ENCODE peak calls at places on chromosomes 1 and 21, in six cellular contexts. P is neural progenitor cell, Y is adrenal gland, L is cardiac fibroblast, D is OCI-LY7, X is astrocyte of the spinal cord. H is an unnamed sample.

GRCh38 chr1:112674440-112674985 is at the start of gene MOV10:
- DNase-seq in L (peak; percentile 82), Y (peak; percentile 79), D (peak; percentile 63), P (peak; percentile 86), X (peak; percentile 75), H (peak; percentile 39)

GRCh38 chr1:111990026-111990877 is 784 bp upstream of the KCND3 start:
- DNase-seq in D (no peak), P (peak; percentile 38), Y (peak; percentile 20), L (peak; percentile 10), X (no peak), H (no peak)

GRCh38 chr1:225209153-225209552 is 218.7 kb downstream of the LBR start:
- DNase-seq in D (no peak), Y (no peak), L (no peak), X (no peak), P (no peak), H (no peak)

GRCh38 chr1:14055442-14056225 is 355.6 kb downstream of the PRDM2 start:
- DNase-seq in X (peak; percentile 56), D (no peak), P (no peak), Y (no peak), L (peak; percentile 17), H (no peak)

GRCh38 chr1:201570886-201571624 is 32.1 kb downstream of the NAV1 start:
- DNase-seq in X (no peak), Y (no peak), D (peak; percentile 18), P (no peak), L (no peak), H (no peak)

GRCh38 chr1:110211503-110212164 is 1.5 kb downstream of the KCNC4 start:
- DNase-seq in L (no peak), Y (no peak), D (no peak), X (no peak), P (peak; percentile 45), H (no peak)

GRCh38 chr1:17075470-17076255 is 21.8 kb upstream of the SDHB start:
- DNase-seq in D (peak; percentile 35), Y (no peak), L (peak; percentile 12), X (no peak), P (peak; percentile 79), H (no peak)

GRCh38 chr1:28456078-28456477 is 49.8 kb upstream of the RCC1 start:
- DNase-seq in X (peak; percentile 75), Y (no peak), P (no peak), L (peak; percentile 82), D (peak; percentile 40), H (peak; percentile 34)

GRCh38 chr1:243261389-243261788 is 5.5 kb downstream of the SDCCAG8 start:
- DNase-seq in Y (no peak), L (no peak), D (no peak), X (peak; percentile 59), P (no peak), H (no peak)

GRCh38 chr1:35298464-35298863 is 30.0 kb downstream of the ZMYM4 start:
- DNase-seq in X (peak; percentile 46), L (peak; percentile 68), D (peak; percentile 63), Y (peak; percentile 31), P (peak; percentile 61), H (no peak)

GRCh38 chr1:19654386-19654785 is 10.3 kb downstream of the NBL1 start:
- DNase-seq in P (no peak), X (no peak), D (no peak), L (no peak), Y (peak; percentile 55), H (no peak)

GRCh38 chr21:45051580-45052434 is 22.6 kb upstream of the ADARB1 start:
- DNase-seq in X (no peak), D (no peak), P (no peak), L (no peak), Y (no peak), H (no peak)

GRCh38 chr1:215210167-215210566 is 127.6 kb downstream of the KCNK2 start:
- DNase-seq in Y (no peak), L (no peak), D (no peak), P (no peak), X (no peak), H (no peak)

GRCh38 chr1:65001238-65001792 is 35.0 kb upstream of the JAK1 start:
- DNase-seq in X (peak; percentile 38), D (no peak), P (peak; percentile 66), Y (peak; percentile 72), L (peak; percentile 95), H (peak; percentile 60)

GRCh38 chr1:181087400-181087901 is 1.0 kb upstream of the IER5 start:
- DNase-seq in L (no peak), P (no peak), D (peak; percentile 44), X (no peak), Y (no peak), H (no peak)

GRCh38 chr1:10834770-10835412 is 38.4 kb upstream of the CASZ1 start:
- DNase-seq in D (no peak), L (no peak), X (no peak), Y (no peak), P (no peak), H (no peak)

GRCh38 chr1:212368073-212368484 is 46.6 kb downstream of the PACC1 start:
- DNase-seq in P (peak; percentile 84), D (peak; percentile 76), X (peak; percentile 78), L (peak; percentile 83), Y (peak; percentile 50), H (peak; percentile 13)

GRCh38 chr1:54543729-54544496 is 4.1 kb upstream of the ACOT11 start:
- DNase-seq in P (no peak), L (peak; percentile 39), D (no peak), Y (no peak), X (no peak), H (no peak)

GRCh38 chr1:3352084-3352951 is 102.1 kb upstream of the ARHGEF16 start:
- DNase-seq in X (peak; percentile 89), Y (peak; percentile 54), D (no peak), L (peak; percentile 66), P (peak; percentile 94), H (peak; percentile 79)

GRCh38 chr1:215749423-215749822 is 182.3 kb downstream of the KCTD3 start:
- DNase-seq in D (no peak), P (no peak), X (peak; percentile 48), Y (no peak), L (peak; percentile 3), H (peak; percentile 25)

GRCh38 chr1:222829868-222830267 is 15.0 kb downstream of the DISP1 start:
- DNase-seq in P (no peak), L (peak; percentile 83), Y (no peak), D (no peak), X (peak; percentile 59), H (no peak)

GRCh38 chr1:32917521-32917920 is 16.3 kb upstream of the TMEM54 start:
- DNase-seq in P (no peak), D (no peak), L (no peak), Y (no peak), X (no peak), H (no peak)

GRCh38 chr21:41783476-41784150 is 16.8 kb upstream of the RIPK4 start:
- DNase-seq in X (peak; percentile 69), D (no peak), Y (no peak), L (no peak), P (no peak), H (no peak)

GRCh38 chr1:212260557-212261342 is 24.5 kb upstream of the PPP2R5A start:
- DNase-seq in D (no peak), P (no peak), L (no peak), X (no peak), Y (no peak), H (no peak)

GRCh38 chr1:160022330-160023310 is 9.2 kb downstream of the PIGM start:
- DNase-seq in P (no peak), Y (no peak), X (no peak), D (no peak), L (no peak), H (no peak)

GRCh38 chr1:84956655-84957054 is 40.3 kb downstream of the MCOLN2 start:
- DNase-seq in L (no peak), Y (no peak), X (no peak), D (no peak), P (no peak), H (no peak)

GRCh38 chr21:41967708-41968107 is 13.9 kb upstream of the C2CD2 start:
- DNase-seq in P (peak; percentile 71), X (no peak), Y (no peak), L (no peak), D (no peak), H (no peak)

GRCh38 chr1:2465371-2466269 is 10.5 kb upstream of the PLCH2 start:
- DNase-seq in D (no peak), L (no peak), X (no peak), P (no peak), Y (no peak), H (no peak)

GRCh38 chr1:187267745-187268277 is 439.1 kb downstream of the PLA2G4A start:
- DNase-seq in Y (no peak), P (no peak), X (no peak), D (no peak), L (no peak), H (no peak)

GRCh38 chr1:24827737-24828136 is 82.5 kb downstream of the CLIC4 start:
- DNase-seq in Y (no peak), X (no peak), L (peak; percentile 52), D (no peak), P (no peak), H (no peak)

GRCh38 chr21:42156690-42157605 is 62.0 kb upstream of the ABCG1 start:
- DNase-seq in Y (peak; percentile 23), D (no peak), P (peak; percentile 27), X (no peak), L (peak; percentile 24), H (no peak)

GRCh38 chr1:244768186-244768585 is 67.3 kb upstream of the COX20 start:
- DNase-seq in Y (peak; percentile 24), P (no peak), X (no peak), L (no peak), D (no peak), H (no peak)

GRCh38 chr21:27719226-27719625 is 752.3 kb upstream of the ADAMTS5 start:
- DNase-seq in X (no peak), L (no peak), P (no peak), D (no peak), Y (no peak), H (no peak)

GRCh38 chr1:118986839-118987430 is 1.2 kb downstream of the TBX15 start:
- DNase-seq in L (no peak), D (no peak), Y (no peak), X (no peak), P (no peak), H (no peak)
- H3K4me3 ChIP-seq in L (peak overlapping the region; percentile 59), D (no peak overlapping the region), Y (no peak overlapping the region), X (peak overlapping the region; percentile 62), P (peak overlapping the region; percentile 47), H (peak overlapping the region; percentile 73)

GRCh38 chr21:39344848-39345247 is 4.0 kb downstream of the HMGN1 start:
- DNase-seq in L (no peak), D (no peak), X (no peak), Y (no peak), P (no peak), H (no peak)
- H3K4me3 ChIP-seq in L (no peak overlapping the region), D (peak overlapping the region; percentile 90), X (no peak overlapping the region), Y (no peak overlapping the region), P (peak overlapping the region; percentile 92), H (no peak overlapping the region)

DNA sequence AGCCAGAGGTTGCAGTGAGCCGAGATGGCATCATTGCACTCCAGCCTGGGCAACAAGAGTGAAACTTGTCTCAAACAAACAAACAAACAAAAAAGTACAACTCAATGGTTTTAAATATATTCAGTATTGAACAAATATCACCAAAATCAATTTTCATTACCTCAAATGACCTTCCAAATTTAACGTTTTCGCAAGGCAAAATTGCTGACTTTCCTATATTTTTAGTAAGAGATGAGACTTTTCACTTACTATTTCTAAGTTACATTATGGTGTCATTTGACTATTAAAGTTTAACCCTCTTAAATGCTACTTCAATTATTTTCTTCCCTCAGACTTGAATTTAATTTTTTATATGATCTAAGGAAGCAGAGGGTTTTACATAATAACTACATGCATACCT is 23.0 kb upstream of the ABCB10 start:
- DNase-seq in X (no peak), D (no peak), P (no peak), L (no peak), Y (no peak), H (no peak)
- H3K4me3 ChIP-seq in X (no peak overlapping the region), D (no peak overlapping the region), P (no peak overlapping the region), L (no peak overlapping the region), Y (no peak overlapping the region), H (no peak overlapping the region)

GRCh38 chr1:242211254-242212022 is 212.5 kb upstream of the MAP1LC3C start:
- DNase-seq in L (no peak), X (no peak), P (peak; percentile 42), Y (no peak), D (no peak), H (no peak)
- H3K4me3 ChIP-seq in L (no peak overlapping the region), X (no peak overlapping the region), P (no peak overlapping the region), Y (no peak overlapping the region), D (no peak overlapping the region), H (no peak overlapping the region)

H was measured in skeletal muscle cell.